ENCODE peak calls at places on chromosomes 12 and 14, in nine cellular contexts. W is cardiac muscle cell, M is breast epithelium, C is endothelial cell of umbilical vein, B is AG04450, R is adipocyte, J is fibroblast of lung, Y is left ventricle myocardium inferior, I is IMR-90. E is an unnamed sample. For H3K9me3, the result is how much of the 10 kb centered on the place peaks cover.

GRCh38 chr12:6124411-6125151 is at the start of gene VWF:
- DNase-seq in W (no peak), M (peak), C (peak), B (no peak), R (no peak), J (no peak), Y (no peak), I (no peak), E (no peak)

GRCh38 chr14:21069388-21070082 is 569 bp upstream of the ARHGEF40 start:
- DNase-seq in W (no peak), M (peak), C (no peak), B (no peak), R (peak), J (peak), Y (peak), I (peak), E (no peak)

GRCh38 chr12:24012528-24012927 is 63.1 kb upstream of the SOX5 start:
- DNase-seq in W (no peak), M (no peak), C (peak), B (no peak), R (no peak), J (peak), Y (no peak), I (peak), E (peak)

GRCh38 chr14:104688755-104689619 is at the start of gene INF2:
- DNase-seq in W (peak), M (no peak), C (peak), B (no peak), R (peak), J (peak), Y (peak), I (peak), E (no peak)

GRCh38 chr12:109828754-109829511 is 4.3 kb downstream of the TRPV4 start:
- DNase-seq in W (no peak), M (no peak), C (no peak), B (no peak), R (no peak), J (no peak), Y (no peak), I (no peak), E (no peak)

GRCh38 chr14:74541225-74541624 is 47.7 kb downstream of the ISCA2 start:
- DNase-seq in W (no peak), M (no peak), C (no peak), B (no peak), R (no peak), J (no peak), Y (no peak), I (no peak), E (no peak)

GRCh38 chr14:68866991-68867533 is 74.2 kb upstream of the ZFP36L1 start:
- DNase-seq in W (no peak), M (no peak), C (no peak), B (no peak), R (no peak), J (no peak), Y (no peak), I (no peak), E (no peak)

GRCh38 chr12:132651444-132652100 is 33.0 kb downstream of the P2RX2 start:
- DNase-seq in W (no peak), M (no peak), C (no peak), B (no peak), R (no peak), J (no peak), Y (no peak), I (no peak), E (no peak)

GRCh38 chr12:98788396-98788795 is 143.3 kb downstream of the APAF1 start:
- DNase-seq in W (peak), M (no peak), C (no peak), B (no peak), R (no peak), J (no peak), Y (no peak), I (no peak), E (no peak)

GRCh38 chr12:64160718-64161060 is 61.4 kb downstream of the KICS2 start:
- DNase-seq in W (no peak), M (no peak), C (peak), B (peak), R (peak), J (peak), Y (no peak), I (peak), E (no peak)

GRCh38 chr12:101875112-101875961 is 2.0 kb upstream of the DRAM1 start:
- DNase-seq in W (no peak), M (no peak), C (peak), B (no peak), R (peak), J (no peak), Y (no peak), I (peak), E (no peak)

GRCh38 chr12:123621619-123622530 is 11.6 kb downstream of the EIF2B1 start:
- DNase-seq in W (no peak), M (no peak), C (no peak), B (no peak), R (no peak), J (no peak), Y (no peak), I (no peak), E (no peak)

GRCh38 chr12:10361084-10361483 is 28.8 kb downstream of the KLRK1 start:
- DNase-seq in W (no peak), M (no peak), C (no peak), B (no peak), R (no peak), J (no peak), Y (no peak), I (no peak), E (peak)

GRCh38 chr12:10358131-10358530 is 31.7 kb downstream of the KLRK1 start:
- DNase-seq in W (no peak), M (no peak), C (no peak), B (no peak), R (no peak), J (no peak), Y (no peak), I (no peak), E (no peak)

GRCh38 chr12:10362325-10362724 is 27.5 kb downstream of the KLRK1 start:
- DNase-seq in W (no peak), M (no peak), C (no peak), B (no peak), R (no peak), J (no peak), Y (no peak), I (no peak), E (no peak)

GRCh38 chr12:10361622-10362021 is 28.2 kb downstream of the KLRK1 start:
- DNase-seq in W (peak), M (no peak), C (no peak), B (peak), R (peak), J (peak), Y (no peak), I (peak), E (no peak)

DNA sequence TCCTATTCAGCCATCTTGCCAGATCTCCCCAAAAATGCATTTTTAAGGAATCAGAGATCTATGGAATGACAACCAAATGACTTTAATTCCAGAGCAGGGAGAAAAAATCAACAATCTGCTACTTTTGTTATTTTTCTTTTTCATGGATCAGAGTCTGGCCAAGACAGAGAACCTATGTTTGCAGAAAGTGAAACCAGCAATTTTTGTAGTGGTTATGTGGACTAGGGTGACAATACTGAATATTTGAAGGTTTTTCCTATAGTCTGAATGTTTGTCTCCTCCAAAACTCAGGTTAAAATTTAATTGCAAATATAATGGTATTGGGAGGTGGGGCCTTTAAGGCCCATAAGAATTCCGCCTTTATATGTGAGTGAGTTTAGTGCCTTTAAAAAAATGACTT is 30.9 kb downstream of the KLRK1 start:
- DNase-seq in W (no peak), M (no peak), C (no peak), B (no peak), R (no peak), J (no peak), Y (no peak), I (no peak), E (no peak)
- H3K4me3 ChIP-seq in W (no peak), M (no peak), C (no peak), B (no peak), R (no peak), J (no peak), Y (no peak), I (no peak), E (no peak)

GRCh38 chr12:128787827-128788226 is 35.9 kb downstream of the SLC15A4 start:
- DNase-seq in W (no peak), M (no peak), C (no peak), B (no peak), R (no peak), J (no peak), Y (no peak), I (no peak), E (no peak)

GRCh38 chr12:128791395-128792322 is 32.1 kb downstream of the SLC15A4 start:
- DNase-seq in W (no peak), M (no peak), C (no peak), B (no peak), R (no peak), J (no peak), Y (no peak), I (peak), E (no peak)

GRCh38 chr12:128790221-128790620 is 33.5 kb downstream of the SLC15A4 start:
- DNase-seq in W (no peak), M (no peak), C (no peak), B (no peak), R (no peak), J (no peak), Y (no peak), I (no peak), E (no peak)

GRCh38 chr12:128790653-128791373 is 32.9 kb downstream of the SLC15A4 start:
- DNase-seq in W (no peak), M (no peak), C (no peak), B (no peak), R (no peak), J (no peak), Y (no peak), I (no peak), E (no peak)

GRCh38 chr12:128789356-128789929 is 34.3 kb downstream of the SLC15A4 start:
- DNase-seq in W (no peak), M (no peak), C (no peak), B (no peak), R (no peak), J (no peak), Y (no peak), I (no peak), E (no peak)
- H3K9me3 ChIP-seq in W (under half), M (under half), C (under half), B (under half), R (under half), J (under half), Y (under half), I (under half), E (under half)

DNA sequence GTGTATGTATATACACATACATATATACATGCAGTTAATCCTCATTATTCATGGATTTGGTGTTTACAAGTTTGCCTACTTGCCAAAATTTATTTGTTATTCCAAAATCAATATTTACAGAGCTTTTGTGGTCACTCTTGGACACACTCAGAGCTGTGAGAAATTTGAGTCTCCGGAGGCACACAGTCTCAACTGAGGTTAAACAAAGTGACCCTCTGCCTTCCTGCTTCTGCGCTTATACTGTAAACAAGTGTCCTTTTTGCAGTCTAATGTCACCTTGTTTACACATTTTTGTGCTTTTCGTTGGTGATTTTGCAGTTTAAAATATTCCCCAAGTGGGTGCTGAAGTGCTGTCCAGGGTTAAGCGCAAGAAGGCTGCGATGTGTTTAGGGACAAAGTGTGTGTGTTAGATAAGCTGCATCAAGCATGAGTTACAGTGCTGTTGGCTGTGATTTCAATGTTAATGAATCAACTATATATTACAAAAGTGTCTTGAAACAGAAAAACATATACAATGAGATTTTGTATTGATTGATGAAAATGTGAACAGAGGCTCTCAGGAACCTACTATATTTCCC is 13.1 kb upstream of the LTA4H start:
- DNase-seq in W (no peak), M (no peak), C (peak), B (no peak), R (no peak), J (no peak), Y (no peak), I (no peak), E (no peak)
- H3K4me3 ChIP-seq in W (no peak), M (no peak), C (peak), B (no peak), R (no peak), J (no peak), Y (no peak), I (no peak), E (no peak)

DNA sequence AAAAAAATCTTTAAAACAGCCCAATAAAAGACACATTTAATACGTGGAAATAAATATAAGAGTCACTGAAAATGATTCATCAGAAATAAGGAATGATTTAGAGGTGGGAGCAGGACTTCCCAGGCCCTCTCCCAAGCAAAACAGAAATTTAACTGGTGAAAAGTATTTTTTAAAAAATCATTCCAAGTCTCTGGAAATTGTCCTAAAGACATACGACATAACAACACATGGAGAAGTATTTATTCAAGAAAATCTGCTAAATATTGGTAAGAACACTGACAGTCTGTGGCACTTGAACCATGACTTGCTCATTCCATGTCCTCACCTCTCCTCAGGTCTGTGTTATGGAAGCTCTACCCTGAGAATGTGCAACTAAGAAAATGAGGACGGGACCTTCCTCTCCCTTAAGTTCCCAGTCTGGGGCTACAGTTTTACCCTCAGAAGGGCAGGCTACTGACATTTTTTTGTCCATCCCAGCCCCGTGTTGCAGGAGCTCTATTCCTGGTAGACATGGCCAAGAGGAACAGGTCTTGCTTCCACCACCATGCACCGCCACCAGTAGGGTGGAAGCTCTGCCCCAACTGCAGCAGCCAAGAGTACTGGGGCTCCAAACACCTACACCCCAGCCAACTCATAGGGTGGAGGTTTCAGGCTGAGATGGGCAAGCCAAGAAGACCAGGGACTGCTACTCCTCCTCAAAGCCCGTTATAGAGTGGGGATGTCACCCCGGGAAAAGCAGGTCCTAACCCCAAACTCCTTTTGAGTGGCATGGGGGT is 193.0 kb downstream of the CRADD start:
- DNase-seq in W (no peak), M (no peak), C (no peak), B (no peak), R (no peak), J (no peak), Y (no peak), I (no peak), E (no peak)
- H3K9me3 ChIP-seq in W (under half), M (under half), C (under half), B (under half), R (half or more), J (under half), Y (half or more), I (under half), E (under half)

GRCh38 chr12:39419471-39419870 is 23.4 kb downstream of the KIF21A start:
- DNase-seq in W (no peak), M (no peak), C (no peak), B (no peak), R (no peak), J (no peak), Y (no peak), I (no peak), E (no peak)
- H3K4me3 ChIP-seq in W (no peak), M (no peak), C (no peak), B (no peak), R (no peak), J (no peak), Y (no peak), I (no peak), E (no peak)

GRCh38 chr12:12651752-12652151 is 40.1 kb downstream of the CREBL2 start:
- DNase-seq in W (no peak), M (no peak), C (no peak), B (no peak), R (no peak), J (no peak), Y (no peak), I (no peak), E (no peak)
- H3K9me3 ChIP-seq in W (under half), M (under half), C (under half), B (under half), R (under half), J (under half), Y (under half), I (under half), E (under half)

DNA sequence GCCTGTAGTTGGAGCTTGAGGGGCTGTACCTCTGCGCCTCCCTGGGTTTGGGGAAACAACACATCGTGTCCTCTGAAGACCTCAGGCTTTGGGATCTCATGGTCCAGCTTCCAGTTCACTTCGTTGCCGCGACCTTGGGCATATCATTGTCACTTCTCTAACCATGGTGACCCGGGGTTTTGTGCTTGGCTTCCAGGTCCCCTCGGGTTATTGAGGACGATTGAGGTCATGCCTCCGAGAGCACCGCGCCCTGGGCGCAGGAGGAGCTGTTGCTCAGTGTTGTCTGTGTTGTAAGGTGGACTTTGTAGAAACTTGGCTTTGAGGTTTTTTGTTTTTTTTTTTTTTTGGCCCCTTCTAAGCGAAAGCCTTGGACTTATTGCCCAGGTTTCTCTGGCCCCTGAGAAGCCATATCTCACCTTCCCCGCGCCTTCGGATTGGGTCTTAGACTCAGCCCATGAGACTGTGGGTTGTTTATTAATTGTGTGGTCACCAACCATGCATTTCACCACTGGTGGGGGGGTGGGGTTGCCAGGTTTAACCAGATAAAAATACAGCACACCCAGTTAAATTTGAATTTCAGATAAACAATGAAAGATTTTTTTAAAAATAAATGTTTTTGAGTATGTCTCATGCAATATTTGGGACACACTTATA is 2.6 kb downstream of the BCL7A start:
- DNase-seq in W (no peak), M (no peak), C (no peak), B (no peak), R (no peak), J (no peak), Y (no peak), I (peak), E (no peak)
- H3K4me3 ChIP-seq in W (no peak), M (peak), C (no peak), B (peak), R (peak), J (peak), Y (peak), I (no peak), E (no peak)

DNA sequence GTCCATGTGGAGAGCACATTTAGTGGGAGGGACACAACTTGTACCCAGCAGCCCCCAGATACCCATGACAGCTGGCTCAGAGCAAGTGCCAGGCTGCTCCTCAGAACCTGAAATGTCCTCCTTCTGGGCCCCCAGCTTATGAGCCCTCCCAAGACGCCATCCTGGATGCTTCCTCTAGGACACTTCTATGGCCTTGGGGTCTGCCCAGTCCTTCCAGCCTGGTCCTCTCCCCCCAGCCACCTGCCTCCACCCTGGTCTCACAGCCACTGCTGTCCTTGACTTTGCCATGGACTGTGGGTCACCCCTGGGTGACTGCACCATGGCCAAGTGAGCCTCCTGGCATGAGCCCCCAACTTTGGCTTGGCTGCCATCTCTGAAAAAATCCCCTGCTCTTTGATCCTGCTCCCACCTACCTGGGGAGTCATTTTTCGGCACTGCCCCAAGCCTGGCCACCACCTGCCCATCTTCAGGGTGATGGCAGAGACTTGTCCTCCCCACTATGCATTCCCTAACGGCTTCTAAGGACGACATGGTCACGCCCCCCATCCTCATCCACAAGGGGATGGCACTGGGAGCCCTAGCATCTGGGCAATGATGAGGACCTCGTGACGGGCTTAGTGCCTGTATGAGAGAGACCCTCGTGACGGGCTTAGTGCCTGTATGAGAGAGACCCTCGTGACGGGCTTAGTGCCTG is 323.7 kb downstream of the TMEM121 start:
- DNase-seq in W (no peak), M (no peak), C (no peak), B (no peak), R (no peak), J (no peak), Y (no peak), I (no peak), E (no peak)
- H3K9me3 ChIP-seq in W (under half), M (under half), C (under half), B (half or more), R (under half), J (under half), Y (under half), I (half or more), E (under half)

GRCh38 chr14:77599894-77600293 is 16.5 kb downstream of the SPTLC2 start:
- DNase-seq in W (no peak), M (no peak), C (no peak), B (no peak), R (peak), J (no peak), Y (no peak), I (no peak), E (no peak)

GRCh38 chr14:77601846-77602609 is 14.4 kb downstream of the SPTLC2 start:
- DNase-seq in W (no peak), M (no peak), C (no peak), B (no peak), R (no peak), J (no peak), Y (no peak), I (no peak), E (no peak)

GRCh38 chr14:77605392-77605978 is 11.0 kb downstream of the SPTLC2 start:
- DNase-seq in W (peak), M (no peak), C (no peak), B (no peak), R (no peak), J (no peak), Y (no peak), I (no peak), E (no peak)

GRCh38 chr14:77603654-77604270 is 12.7 kb downstream of the SPTLC2 start:
- DNase-seq in W (no peak), M (no peak), C (peak), B (no peak), R (peak), J (peak), Y (peak), I (no peak), E (no peak)

DNA sequence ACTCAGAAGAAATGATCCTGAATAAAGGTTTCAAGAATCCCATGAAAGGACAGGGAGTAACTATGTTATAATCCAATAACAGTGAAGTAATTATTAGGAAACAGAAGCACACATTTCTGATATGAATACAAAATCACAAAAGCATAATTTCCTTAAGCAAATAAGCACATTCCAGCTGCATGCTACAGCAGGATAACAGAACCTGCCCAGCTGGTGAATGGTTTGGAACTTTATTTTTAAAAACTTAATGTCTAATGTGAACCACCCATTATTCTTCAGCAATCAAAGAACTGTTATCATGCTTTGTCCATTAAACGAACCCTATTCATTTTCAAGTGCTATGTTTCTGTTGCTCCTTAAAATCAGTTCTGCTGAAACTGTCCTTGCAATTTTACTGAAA is 13.4 kb downstream of the SPTLC2 start:
- DNase-seq in W (no peak), M (no peak), C (peak), B (no peak), R (no peak), J (no peak), Y (no peak), I (peak), E (no peak)
- H3K4me3 ChIP-seq in W (no peak), M (no peak), C (no peak), B (no peak), R (no peak), J (no peak), Y (no peak), I (no peak), E (no peak)